ENCODE peak calls at places on chromosomes 3 and 15, in ten cellular contexts. I is NCI-H2081; Y is HS-27A; U is mesendoderm; D is NCI-H2107; T is EL; J is NCI-H2029; W is activated CD8-positive, alpha-beta T cell treated with anti-CD3 and anti-CD28 coated beads for 36 hours; E is brain pericyte; A is stimulated activated CD4-positive, alpha-beta T cell treated with anti-CD3 and anti-CD28 coated beads, Interleukin-15, amount 100 ng/mL, for 24 hours. Z is an unnamed sample.

GRCh38 chr3:54087581-54088410 is 34.6 kb upstream of the CACNA2D3 start:
- DNase-seq in I (no peak), Y (no peak), U (peak; percentile 20), D (no peak), T (no peak), J (no peak), W (no peak), E (no peak), A (no peak), Z (no peak)

GRCh38 chr3:53796161-53796560 is 50.1 kb downstream of the CHDH start:
- DNase-seq in I (no peak), Y (no peak), U (no peak), D (peak; percentile 63), T (no peak), J (peak; percentile 40), W (no peak), E (no peak), A (no peak), Z (peak; percentile 65)

GRCh38 chr3:71323558-71323957 is 260.0 kb downstream of the FOXP1 start:
- DNase-seq in I (no peak), Y (no peak), U (no peak), D (no peak), T (no peak), J (no peak), W (no peak), E (no peak), A (no peak), Z (no peak)

GRCh38 chr3:4995500-4996053 is 16.3 kb downstream of the BHLHE40 start:
- DNase-seq in I (no peak), Y (no peak), U (peak; percentile 65), D (no peak), T (peak; percentile 87), J (no peak), W (no peak), E (no peak), A (no peak), Z (no peak)

GRCh38 chr3:71753716-71754609 is at the start of gene GPR27:
- DNase-seq in I (no peak), Y (no peak), U (peak; percentile 54), D (no peak), T (peak; percentile 16), J (no peak), W (peak; percentile 28), E (no peak), A (peak; percentile 52), Z (no peak)

GRCh38 chr15:34109775-34110663 is 8.1 kb downstream of the PGBD4 start:
- DNase-seq in I (peak; percentile 15), Y (no peak), U (peak; percentile 46), D (no peak), T (peak; percentile 50), J (no peak), W (peak; percentile 15), E (no peak), A (no peak), Z (peak; percentile 45)

GRCh38 chr3:177300039-177300833 is 103.0 kb upstream of the TBL1XR1 start:
- DNase-seq in I (no peak), Y (no peak), U (no peak), D (no peak), T (peak; percentile 18), J (no peak), W (no peak), E (no peak), A (no peak), Z (peak; percentile 41)

GRCh38 chr3:187742351-187743171 is 2.7 kb downstream of the BCL6 start:
- DNase-seq in I (no peak), Y (no peak), U (no peak), D (no peak), T (peak; percentile 48), J (no peak), W (peak; percentile 54), E (no peak), A (peak; percentile 24), Z (no peak)